ENCODE peak calls at places on chromosomes 16 and 17, in six cellular contexts. S is brain microvascular endothelial cell, C is foreskin fibroblast, U is lower leg skin, B is cardiac fibroblast, L is ovary. K is an unnamed sample.

GRCh38 chr17:40073454-40074174 is 10.8 kb downstream of the THRA start:
- DNase-seq in C (no peak), L (no peak), U (no peak), B (no peak), S (no peak), K (no peak)

GRCh38 chr17:4523946-4524345 is 25.3 kb downstream of the SPNS2 start:
- DNase-seq in L (no peak), S (no peak), C (no peak), U (no peak), B (no peak), K (no peak)

GRCh38 chr16:11374255-11374654 is 29.0 kb downstream of the RMI2 start:
- DNase-seq in S (no peak), U (no peak), C (no peak), B (no peak), L (no peak), K (no peak)

GRCh38 chr16:86395477-86395876 is 114.8 kb upstream of the FOXF1 start:
- DNase-seq in U (no peak), L (no peak), S (no peak), B (no peak), C (no peak), K (no peak)

GRCh38 chr16:79843631-79844043 is 243.1 kb upstream of the MAF start:
- DNase-seq in B (no peak), C (no peak), S (no peak), U (no peak), L (no peak), K (no peak)

GRCh38 chr16:56617212-56618085 is 8.1 kb upstream of the MT1E start:
- DNase-seq in U (peak), C (peak), S (peak), L (peak), B (peak), K (peak)

GRCh38 chr17:22310717-22311686 is 618.7 kb downstream of the KCNJ18 start:
- DNase-seq in S (no peak), L (no peak), B (no peak), U (peak), C (no peak), K (no peak)

GRCh38 chr17:75619506-75620431 is 13.5 kb upstream of the SMIM5 start:
- DNase-seq in C (peak), B (peak), L (no peak), S (no peak), U (no peak), K (peak)

GRCh38 chr17:44022246-44022645 is 7.5 kb upstream of the TMEM101 start:
- DNase-seq in U (no peak), S (no peak), B (no peak), L (no peak), C (no peak), K (no peak)

GRCh38 chr16:18782697-18783429 is 7.3 kb downstream of the RPS15A start:
- DNase-seq in C (no peak), B (no peak), U (no peak), S (no peak), L (no peak), K (peak)

GRCh38 chr16:68436581-68436980 is 11.7 kb downstream of the SMPD3 start:
- DNase-seq in U (peak), L (no peak), B (peak), C (no peak), S (no peak), K (peak)

GRCh38 chr16:80055831-80056230 is 455.3 kb upstream of the MAF start:
- DNase-seq in L (no peak), C (no peak), B (no peak), S (no peak), U (no peak), K (no peak)

GRCh38 chr17:48831549-48831883 is 681 bp downstream of the CALCOCO2 start:
- DNase-seq in L (no peak), B (no peak), C (no peak), U (no peak), S (no peak), K (no peak)

GRCh38 chr17:40346768-40347154 is 17.8 kb downstream of the GJD3 start:
- DNase-seq in B (no peak), U (no peak), S (no peak), L (peak), C (no peak), K (no peak)

GRCh38 chr17:58364270-58364942 is 12.4 kb upstream of the SUPT4H1 start:
- DNase-seq in L (no peak), B (no peak), U (peak), S (no peak), C (no peak), K (no peak)

GRCh38 chr17:32551186-32551955 is 64.6 kb downstream of the CDK5R1 start:
- DNase-seq in S (peak), C (peak), L (no peak), U (no peak), B (peak), K (peak)

GRCh38 chr17:44216173-44216572 is 3.3 kb downstream of the UBTF start:
- DNase-seq in L (no peak), S (no peak), U (no peak), C (no peak), B (no peak), K (no peak)

GRCh38 chr16:65429504-65430149 is 307.8 kb upstream of the CDH11 start:
- DNase-seq in L (no peak), B (no peak), C (no peak), S (no peak), U (no peak), K (no peak)

GRCh38 chr16:54817432-54817831 is 113.2 kb upstream of the IRX5 start:
- DNase-seq in B (peak), L (no peak), C (peak), U (no peak), S (no peak), K (peak)

GRCh38 chr16:31868701-31869167 is 4.9 kb upstream of the ZNF267 start:
- DNase-seq in S (peak), L (peak), U (peak), B (peak), C (peak), K (peak)

GRCh38 chr16:73149329-73149728 is 101.4 kb upstream of the ZFHX3 start:
- DNase-seq in C (no peak), S (no peak), L (no peak), B (no peak), U (no peak), K (no peak)

GRCh38 chr17:17700251-17700969 is 19.2 kb downstream of the RAI1 start:
- DNase-seq in B (no peak), L (no peak), S (no peak), U (no peak), C (no peak), K (no peak)

GRCh38 chr17:21277332-21277731 is 7.2 kb upstream of the MAP2K3 start:
- DNase-seq in L (no peak), C (no peak), B (no peak), S (no peak), U (no peak), K (no peak)

GRCh38 chr16:73020409-73020884 is 27.5 kb downstream of the ZFHX3 start:
- DNase-seq in S (peak), C (peak), U (peak), B (peak), L (no peak), K (peak)

GRCh38 chr17:63029520-63029919 is 63.5 kb downstream of the TANC2 start:
- DNase-seq in C (peak), S (peak), B (peak), L (no peak), U (no peak), K (peak)

GRCh38 chr17:59154335-59154720 is 658 bp downstream of the SKA2 start:
- DNase-seq in U (no peak), L (peak), S (peak), C (peak), B (peak), K (peak)

GRCh38 chr17:31654936-31655335 is 204.1 kb downstream of the COPRS start:
- DNase-seq in B (no peak), L (no peak), S (no peak), U (no peak), C (no peak), K (no peak)

GRCh38 chr16:79608976-79609375 is 8.4 kb upstream of the MAF start:
- DNase-seq in C (no peak), U (no peak), B (no peak), S (no peak), L (no peak), K (no peak)

GRCh38 chr16:11025120-11025531 is 80.8 kb downstream of the CLEC16A start:
- DNase-seq in U (no peak), B (no peak), L (no peak), C (no peak), S (no peak), K (no peak)

GRCh38 chr17:36950027-36950426 is 1.3 kb downstream of the AATF start:
- DNase-seq in L (no peak), U (no peak), S (no peak), B (no peak), C (no peak), K (no peak)
- H3K4me3 ChIP-seq in L (peak), U (no peak), S (peak), B (peak), C (peak), K (peak)

GRCh38 chr17:82127704-82128103 is 29.7 kb upstream of the FASN start:
- DNase-seq in B (no peak), C (no peak), S (no peak), L (no peak), U (no peak), K (no peak)

GRCh38 chr17:82127315-82127595 is 29.2 kb upstream of the FASN start:
- DNase-seq in L (no peak), C (no peak), U (no peak), B (no peak), S (no peak), K (no peak)

GRCh38 chr17:82128287-82128686 is 30.3 kb upstream of the FASN start:
- DNase-seq in U (no peak), L (no peak), B (no peak), C (no peak), S (no peak), K (no peak)

GRCh38 chr17:82126479-82127314 is 28.7 kb upstream of the FASN start:
- DNase-seq in L (no peak), S (no peak), B (no peak), U (no peak), C (no peak), K (no peak)

GRCh38 chr17:82129095-82129494 is 31.1 kb upstream of the FASN start:
- DNase-seq in C (no peak), L (no peak), U (no peak), S (no peak), B (peak), K (no peak)
- TF ChIP-seq CTCF in C (peak), L (no peak), U (no peak), S (peak), B (peak), K (peak)

GRCh38 chr17:978110-979093 is 1.2 kb downstream of the NXN start:
- DNase-seq in U (no peak), L (peak), C (no peak), S (no peak), B (no peak), K (peak)
- H3K4me3 ChIP-seq in U (peak), L (peak), C (peak), S (peak), B (peak), K (peak)

DNA sequence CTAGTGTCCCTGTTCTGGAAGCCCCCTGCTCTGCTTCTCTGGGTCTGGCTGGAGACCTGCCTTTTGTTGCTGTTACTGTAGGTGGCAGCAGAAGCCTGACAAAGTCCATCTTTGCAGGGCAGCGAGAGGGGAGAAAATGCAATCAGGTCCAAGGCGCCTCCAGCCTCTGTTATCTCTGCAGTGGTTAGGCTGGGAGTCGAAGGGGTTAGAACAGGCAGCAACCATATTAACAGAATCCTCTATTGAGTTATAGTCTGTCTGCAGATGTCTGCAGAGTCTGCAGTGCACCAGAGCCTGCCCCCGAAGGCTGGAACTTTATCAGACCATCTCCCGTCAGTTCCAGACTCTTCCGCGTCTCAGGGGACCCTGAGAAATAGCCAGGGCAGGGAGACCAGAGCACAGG is 404.9 kb upstream of the EEF2KMT start:
- DNase-seq in L (no peak), C (no peak), U (no peak), S (no peak), B (no peak), K (no peak)
- TF ChIP-seq CTCF in L (no peak), C (peak), U (no peak), S (no peak), B (no peak), K (no peak)

GRCh38 chr16:82510041-82510440 is 116.7 kb upstream of the CDH13 start:
- DNase-seq in C (no peak), S (no peak), B (no peak), L (no peak), U (no peak), K (no peak)
- H3K4me3 ChIP-seq in C (no peak), S (no peak), B (no peak), L (no peak), U (no peak), K (no peak)

DNA sequence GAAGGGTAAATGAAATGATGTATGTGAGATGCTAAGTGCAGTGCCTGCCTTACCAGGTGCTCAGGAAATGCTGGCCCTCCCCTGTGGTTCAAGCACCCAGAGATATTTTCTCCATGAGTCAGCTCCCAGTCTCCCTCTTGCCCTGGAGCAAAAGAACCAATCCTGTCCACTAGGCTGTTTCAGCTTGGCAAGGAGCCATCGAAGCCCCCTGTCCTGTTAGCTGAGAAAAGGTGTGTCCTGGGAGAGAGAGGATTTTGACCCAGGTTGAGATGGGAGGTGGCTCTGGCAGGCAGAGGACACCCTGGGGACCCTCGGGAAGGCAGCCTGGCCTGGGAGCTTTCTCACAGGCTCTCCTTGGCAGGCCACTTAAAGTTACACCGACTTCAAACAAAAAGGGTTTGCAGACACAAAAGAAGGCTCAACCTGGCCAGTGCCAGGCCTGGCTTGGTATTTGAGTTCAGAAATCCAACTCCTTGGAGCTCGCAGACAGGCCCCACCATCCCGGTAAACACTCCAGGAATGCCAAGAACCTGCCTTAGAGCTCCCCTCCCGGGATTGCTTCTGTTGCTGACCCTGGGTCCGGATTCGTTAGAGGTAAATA is 29.6 kb downstream of the NTN1 start:
- DNase-seq in C (no peak), U (no peak), L (no peak), S (no peak), B (no peak), K (no peak)
- TF ChIP-seq CTCF in C (no peak), U (no peak), L (no peak), S (no peak), B (no peak), K (no peak)

GRCh38 chr17:15917439-15918027 is 27.4 kb upstream of the ADORA2B start:
- DNase-seq in B (no peak), L (no peak), S (no peak), U (peak), C (no peak), K (no peak)
- H3K4me3 ChIP-seq in B (no peak), L (no peak), S (peak), U (no peak), C (no peak), K (peak)

DNA sequence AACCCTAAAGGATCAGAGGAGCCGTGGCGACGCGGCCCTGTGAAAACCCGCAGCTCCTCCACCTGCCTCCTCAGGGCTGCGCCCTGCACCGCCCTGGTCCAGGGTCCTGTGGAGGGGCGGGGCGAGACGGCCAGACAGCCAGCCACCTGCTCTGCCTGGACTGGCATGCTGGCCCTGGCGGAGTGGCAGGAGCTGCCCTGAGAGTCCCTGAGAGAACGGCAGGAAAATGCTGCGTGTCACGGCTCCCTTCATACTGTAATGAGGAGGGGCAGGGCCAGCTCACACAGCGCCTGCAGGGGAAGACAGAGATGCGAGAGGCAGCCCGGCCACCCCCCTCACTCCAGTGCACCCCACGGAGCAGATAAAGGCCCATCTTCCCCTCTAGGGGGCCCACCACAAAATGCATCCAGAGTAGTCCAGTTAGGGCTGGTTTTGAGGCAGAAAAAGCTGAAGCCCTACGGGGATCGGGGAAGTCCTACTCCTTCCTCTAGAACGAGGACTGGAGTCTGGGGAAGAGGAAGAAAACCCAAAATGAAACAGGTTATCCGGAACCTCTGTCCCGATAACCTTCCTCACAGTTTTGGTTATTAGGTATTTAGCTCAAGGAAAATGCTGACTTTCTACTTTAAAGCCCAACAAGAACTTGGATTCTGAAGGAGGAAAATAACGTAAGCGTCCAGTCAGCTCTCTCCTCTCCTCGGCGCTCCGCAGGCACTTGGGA is 97.6 kb upstream of the DNAH17 start:
- DNase-seq in B (no peak), C (no peak), S (no peak), L (no peak), U (no peak), K (no peak)
- TF ChIP-seq CTCF in B (no peak), C (no peak), S (peak), L (no peak), U (no peak), K (no peak)